ENCODE peak calls at places on chromosomes 6 and 20, in six cellular contexts. One of them, this sample, is unnamed.

GRCh38 chr6:169044376-169045230 is 209.0 kb downstream of the THBS2 start:
- DNase-seq in upper lobe of right lung: peak; percentile 51
- DNase-seq in non-pigmented ciliary epithelial cell: no peak
- DNase-seq in activated CD4-positive, alpha-beta T cell treated with anti-CD3 and anti-CD28 coated beads, Interleukin-2, amount 50 U/mL, for 24 hours: no peak
- DNase-seq in kidney glomerular epithelial cell: no peak
- DNase-seq in activated naive CD4-positive, alpha-beta T cell: no peak
- DNase-seq in this sample: no peak

GRCh38 chr6:74671558-74672025 is 534.3 kb downstream of the COL12A1 start:
- DNase-seq in activated CD4-positive, alpha-beta T cell treated with anti-CD3 and anti-CD28 coated beads, Interleukin-2, amount 50 U/mL, for 24 hours: no peak
- DNase-seq in kidney glomerular epithelial cell: no peak
- DNase-seq in non-pigmented ciliary epithelial cell: peak; percentile 83
- DNase-seq in upper lobe of right lung: no peak
- DNase-seq in activated naive CD4-positive, alpha-beta T cell: no peak
- DNase-seq in this sample: no peak

GRCh38 chr20:10075606-10076005 is 40.8 kb downstream of the ANKEF1 start:
- DNase-seq in activated naive CD4-positive, alpha-beta T cell: no peak
- DNase-seq in kidney glomerular epithelial cell: no peak
- DNase-seq in upper lobe of right lung: no peak
- DNase-seq in non-pigmented ciliary epithelial cell: no peak
- DNase-seq in activated CD4-positive, alpha-beta T cell treated with anti-CD3 and anti-CD28 coated beads, Interleukin-2, amount 50 U/mL, for 24 hours: no peak
- DNase-seq in this sample: no peak

GRCh38 chr6:70221025-70221714 is 81.7 kb downstream of the COL9A1 start:
- DNase-seq in kidney glomerular epithelial cell: peak; percentile 41
- DNase-seq in activated naive CD4-positive, alpha-beta T cell: no peak
- DNase-seq in upper lobe of right lung: no peak
- DNase-seq in activated CD4-positive, alpha-beta T cell treated with anti-CD3 and anti-CD28 coated beads, Interleukin-2, amount 50 U/mL, for 24 hours: no peak
- DNase-seq in non-pigmented ciliary epithelial cell: no peak
- DNase-seq in this sample: no peak

GRCh38 chr6:157710604-157711003 is 112.4 kb upstream of the SNX9 start:
- DNase-seq in activated CD4-positive, alpha-beta T cell treated with anti-CD3 and anti-CD28 coated beads, Interleukin-2, amount 50 U/mL, for 24 hours: no peak
- DNase-seq in activated naive CD4-positive, alpha-beta T cell: no peak
- DNase-seq in upper lobe of right lung: no peak
- DNase-seq in non-pigmented ciliary epithelial cell: no peak
- DNase-seq in kidney glomerular epithelial cell: no peak
- DNase-seq in this sample: no peak

GRCh38 chr6:117352466-117353081 is 73.2 kb downstream of the ROS1 start:
- DNase-seq in non-pigmented ciliary epithelial cell: no peak
- DNase-seq in activated naive CD4-positive, alpha-beta T cell: no peak
- DNase-seq in upper lobe of right lung: no peak
- DNase-seq in activated CD4-positive, alpha-beta T cell treated with anti-CD3 and anti-CD28 coated beads, Interleukin-2, amount 50 U/mL, for 24 hours: no peak
- DNase-seq in kidney glomerular epithelial cell: peak; percentile 13
- DNase-seq in this sample: no peak

GRCh38 chr6:148565931-148566663 is 180.7 kb upstream of the UST start:
- DNase-seq in activated CD4-positive, alpha-beta T cell treated with anti-CD3 and anti-CD28 coated beads, Interleukin-2, amount 50 U/mL, for 24 hours: no peak
- DNase-seq in activated naive CD4-positive, alpha-beta T cell: no peak
- DNase-seq in non-pigmented ciliary epithelial cell: peak; percentile 90
- DNase-seq in kidney glomerular epithelial cell: peak; percentile 75
- DNase-seq in upper lobe of right lung: peak; percentile 73
- DNase-seq in this sample: no peak

GRCh38 chr6:17831135-17831534 is 124.4 kb upstream of the NUP153 start:
- DNase-seq in upper lobe of right lung: no peak
- DNase-seq in non-pigmented ciliary epithelial cell: no peak
- DNase-seq in activated naive CD4-positive, alpha-beta T cell: no peak
- DNase-seq in activated CD4-positive, alpha-beta T cell treated with anti-CD3 and anti-CD28 coated beads, Interleukin-2, amount 50 U/mL, for 24 hours: no peak
- DNase-seq in kidney glomerular epithelial cell: no peak
- DNase-seq in this sample: no peak

GRCh38 chr6:37516920-37517405 is 17.3 kb upstream of the CCDC167 start:
- DNase-seq in activated naive CD4-positive, alpha-beta T cell: no peak
- DNase-seq in upper lobe of right lung: no peak
- DNase-seq in activated CD4-positive, alpha-beta T cell treated with anti-CD3 and anti-CD28 coated beads, Interleukin-2, amount 50 U/mL, for 24 hours: peak; percentile 32
- DNase-seq in non-pigmented ciliary epithelial cell: no peak
- DNase-seq in kidney glomerular epithelial cell: no peak
- DNase-seq in this sample: no peak

GRCh38 chr6:84618046-84618752 is 146.2 kb downstream of the TBX18 start:
- DNase-seq in upper lobe of right lung: no peak
- DNase-seq in kidney glomerular epithelial cell: peak; percentile 40
- DNase-seq in activated naive CD4-positive, alpha-beta T cell: no peak
- DNase-seq in non-pigmented ciliary epithelial cell: peak; percentile 72
- DNase-seq in activated CD4-positive, alpha-beta T cell treated with anti-CD3 and anti-CD28 coated beads, Interleukin-2, amount 50 U/mL, for 24 hours: no peak
- DNase-seq in this sample: no peak

GRCh38 chr20:53738945-53739798 is 145.5 kb upstream of the ZNF217 start:
- DNase-seq in kidney glomerular epithelial cell: peak; percentile 54
- DNase-seq in upper lobe of right lung: no peak
- DNase-seq in activated naive CD4-positive, alpha-beta T cell: no peak
- DNase-seq in non-pigmented ciliary epithelial cell: no peak
- DNase-seq in activated CD4-positive, alpha-beta T cell treated with anti-CD3 and anti-CD28 coated beads, Interleukin-2, amount 50 U/mL, for 24 hours: no peak
- DNase-seq in this sample: no peak

GRCh38 chr6:128600397-128600951 is 80.1 kb upstream of the PTPRK start:
- DNase-seq in upper lobe of right lung: no peak
- DNase-seq in activated naive CD4-positive, alpha-beta T cell: no peak
- DNase-seq in non-pigmented ciliary epithelial cell: peak; percentile 81
- DNase-seq in activated CD4-positive, alpha-beta T cell treated with anti-CD3 and anti-CD28 coated beads, Interleukin-2, amount 50 U/mL, for 24 hours: no peak
- DNase-seq in kidney glomerular epithelial cell: peak; percentile 63
- DNase-seq in this sample: no peak

GRCh38 chr6:149480502-149481280 is 4.1 kb downstream of the ZC3H12D start:
- DNase-seq in kidney glomerular epithelial cell: no peak
- DNase-seq in activated CD4-positive, alpha-beta T cell treated with anti-CD3 and anti-CD28 coated beads, Interleukin-2, amount 50 U/mL, for 24 hours: no peak
- DNase-seq in activated naive CD4-positive, alpha-beta T cell: no peak
- DNase-seq in upper lobe of right lung: no peak
- DNase-seq in non-pigmented ciliary epithelial cell: no peak
- DNase-seq in this sample: no peak

GRCh38 chr6:43890197-43891062 is 120.4 kb downstream of the VEGFA start:
- DNase-seq in upper lobe of right lung: no peak
- DNase-seq in activated CD4-positive, alpha-beta T cell treated with anti-CD3 and anti-CD28 coated beads, Interleukin-2, amount 50 U/mL, for 24 hours: no peak
- DNase-seq in activated naive CD4-positive, alpha-beta T cell: no peak
- DNase-seq in kidney glomerular epithelial cell: no peak
- DNase-seq in non-pigmented ciliary epithelial cell: no peak
- DNase-seq in this sample: no peak

GRCh38 chr20:3471397-3472021 is 691 bp downstream of the ATRN start:
- DNase-seq in non-pigmented ciliary epithelial cell: no peak
- DNase-seq in activated CD4-positive, alpha-beta T cell treated with anti-CD3 and anti-CD28 coated beads, Interleukin-2, amount 50 U/mL, for 24 hours: no peak
- DNase-seq in kidney glomerular epithelial cell: no peak
- DNase-seq in upper lobe of right lung: no peak
- DNase-seq in activated naive CD4-positive, alpha-beta T cell: no peak
- DNase-seq in this sample: no peak

GRCh38 chr6:122268394-122268793 is 131.1 kb upstream of the HSF2 start:
- DNase-seq in activated naive CD4-positive, alpha-beta T cell: no peak
- DNase-seq in non-pigmented ciliary epithelial cell: no peak
- DNase-seq in activated CD4-positive, alpha-beta T cell treated with anti-CD3 and anti-CD28 coated beads, Interleukin-2, amount 50 U/mL, for 24 hours: no peak
- DNase-seq in upper lobe of right lung: no peak
- DNase-seq in kidney glomerular epithelial cell: no peak
- DNase-seq in this sample: no peak

GRCh38 chr6:148593813-148594170 is 153.0 kb upstream of the UST start:
- DNase-seq in kidney glomerular epithelial cell: no peak
- DNase-seq in activated naive CD4-positive, alpha-beta T cell: no peak
- DNase-seq in activated CD4-positive, alpha-beta T cell treated with anti-CD3 and anti-CD28 coated beads, Interleukin-2, amount 50 U/mL, for 24 hours: no peak
- DNase-seq in non-pigmented ciliary epithelial cell: no peak
- DNase-seq in upper lobe of right lung: no peak
- DNase-seq in this sample: no peak

GRCh38 chr20:51937780-51938179 is 135.5 kb upstream of the SALL4 start:
- DNase-seq in kidney glomerular epithelial cell: no peak
- DNase-seq in activated naive CD4-positive, alpha-beta T cell: no peak
- DNase-seq in activated CD4-positive, alpha-beta T cell treated with anti-CD3 and anti-CD28 coated beads, Interleukin-2, amount 50 U/mL, for 24 hours: no peak
- DNase-seq in upper lobe of right lung: no peak
- DNase-seq in non-pigmented ciliary epithelial cell: no peak
- DNase-seq in this sample: no peak

GRCh38 chr6:27517928-27518787 is 45.3 kb upstream of the ZNF184 start:
- DNase-seq in activated naive CD4-positive, alpha-beta T cell: no peak
- DNase-seq in activated CD4-positive, alpha-beta T cell treated with anti-CD3 and anti-CD28 coated beads, Interleukin-2, amount 50 U/mL, for 24 hours: no peak
- DNase-seq in non-pigmented ciliary epithelial cell: no peak
- DNase-seq in kidney glomerular epithelial cell: no peak
- DNase-seq in upper lobe of right lung: no peak
- DNase-seq in this sample: no peak

GRCh38 chr20:39259010-39259803 is 297.1 kb downstream of the DHX35 start:
- DNase-seq in non-pigmented ciliary epithelial cell: no peak
- DNase-seq in upper lobe of right lung: no peak
- DNase-seq in activated naive CD4-positive, alpha-beta T cell: no peak
- DNase-seq in activated CD4-positive, alpha-beta T cell treated with anti-CD3 and anti-CD28 coated beads, Interleukin-2, amount 50 U/mL, for 24 hours: no peak
- DNase-seq in kidney glomerular epithelial cell: no peak
- DNase-seq in this sample: no peak

GRCh38 chr6:80338201-80338836 is 231.8 kb downstream of the BCKDHB start:
- DNase-seq in non-pigmented ciliary epithelial cell: no peak
- DNase-seq in upper lobe of right lung: peak; percentile 79
- DNase-seq in activated CD4-positive, alpha-beta T cell treated with anti-CD3 and anti-CD28 coated beads, Interleukin-2, amount 50 U/mL, for 24 hours: peak; percentile 46
- DNase-seq in kidney glomerular epithelial cell: peak; percentile 8
- DNase-seq in activated naive CD4-positive, alpha-beta T cell: peak; percentile 39
- DNase-seq in this sample: peak; percentile 48

GRCh38 chr6:157034433-157035230 is 257.5 kb downstream of the ARID1B start:
- DNase-seq in non-pigmented ciliary epithelial cell: no peak
- DNase-seq in activated naive CD4-positive, alpha-beta T cell: no peak
- DNase-seq in upper lobe of right lung: no peak
- DNase-seq in activated CD4-positive, alpha-beta T cell treated with anti-CD3 and anti-CD28 coated beads, Interleukin-2, amount 50 U/mL, for 24 hours: no peak
- DNase-seq in kidney glomerular epithelial cell: peak; percentile 51
- DNase-seq in this sample: no peak

GRCh38 chr6:147009358-147009757 is 194.9 kb upstream of the STXBP5 start:
- DNase-seq in kidney glomerular epithelial cell: no peak
- DNase-seq in activated naive CD4-positive, alpha-beta T cell: no peak
- DNase-seq in activated CD4-positive, alpha-beta T cell treated with anti-CD3 and anti-CD28 coated beads, Interleukin-2, amount 50 U/mL, for 24 hours: no peak
- DNase-seq in upper lobe of right lung: no peak
- DNase-seq in non-pigmented ciliary epithelial cell: no peak
- DNase-seq in this sample: no peak

GRCh38 chr6:137764464-137764863 is 102.6 kb upstream of the TNFAIP3 start:
- DNase-seq in activated naive CD4-positive, alpha-beta T cell: no peak
- DNase-seq in upper lobe of right lung: no peak
- DNase-seq in kidney glomerular epithelial cell: peak; percentile 98
- DNase-seq in activated CD4-positive, alpha-beta T cell treated with anti-CD3 and anti-CD28 coated beads, Interleukin-2, amount 50 U/mL, for 24 hours: no peak
- DNase-seq in non-pigmented ciliary epithelial cell: peak; percentile 45
- DNase-seq in this sample: no peak

This sample was measured in mesothelial cell of epicardium.